ENCODE peak calls at places on chromosomes 7 and 10, in eight cellular contexts. One of them, this sample, is unnamed.
A peak's percentile ranks its signal among the peaks of the same experiment; 100 is the strongest.

GRCh38 chr7:27689045-27689877 is 26.6 kb upstream of the HIBADH start:
- DNase-seq in IMR-90: peak; percentile 31
- DNase-seq in fibroblast of the aortic adventitia: peak; percentile 72
- DNase-seq in type B pancreatic cell: no peak
- DNase-seq in tibial artery: no peak
- DNase-seq in astrocyte of the cerebellum: no peak
- DNase-seq in GM23338: peak; percentile 82
- DNase-seq in omental fat pad: no peak
- DNase-seq in this sample: peak; percentile 73

GRCh38 chr10:61987951-61988379 is 86.5 kb downstream of the ARID5B start:
- DNase-seq in GM23338: no peak
- DNase-seq in astrocyte of the cerebellum: no peak
- DNase-seq in type B pancreatic cell: no peak
- DNase-seq in fibroblast of the aortic adventitia: peak; percentile 48
- DNase-seq in omental fat pad: no peak
- DNase-seq in tibial artery: no peak
- DNase-seq in IMR-90: peak; percentile 29
- DNase-seq in this sample: no peak

GRCh38 chr7:117157121-117157870 is 165.6 kb downstream of the WNT2 start:
- DNase-seq in fibroblast of the aortic adventitia: peak; percentile 99
- DNase-seq in tibial artery: peak; percentile 64
- DNase-seq in omental fat pad: no peak
- DNase-seq in type B pancreatic cell: no peak
- DNase-seq in astrocyte of the cerebellum: peak; percentile 93
- DNase-seq in IMR-90: peak; percentile 87
- DNase-seq in GM23338: no peak
- DNase-seq in this sample: peak; percentile 94

GRCh38 chr7:38374507-38374906 is 101.1 kb upstream of the TARP start:
- DNase-seq in omental fat pad: peak; percentile 69
- DNase-seq in astrocyte of the cerebellum: peak; percentile 24
- DNase-seq in GM23338: peak; percentile 80
- DNase-seq in fibroblast of the aortic adventitia: peak; percentile 48
- DNase-seq in type B pancreatic cell: no peak
- DNase-seq in tibial artery: peak; percentile 58
- DNase-seq in IMR-90: peak; percentile 34
- DNase-seq in this sample: peak; percentile 63

GRCh38 chr7:136919820-136920219 is 51.4 kb downstream of the CHRM2 start:
- DNase-seq in omental fat pad: no peak
- DNase-seq in IMR-90: peak; percentile 57
- DNase-seq in GM23338: no peak
- DNase-seq in tibial artery: no peak
- DNase-seq in fibroblast of the aortic adventitia: no peak
- DNase-seq in type B pancreatic cell: no peak
- DNase-seq in astrocyte of the cerebellum: no peak
- DNase-seq in this sample: no peak

GRCh38 chr7:142939226-142939910 is at the start of gene LLCFC1:
- DNase-seq in tibial artery: no peak
- DNase-seq in type B pancreatic cell: no peak
- DNase-seq in IMR-90: no peak
- DNase-seq in omental fat pad: no peak
- DNase-seq in GM23338: peak; percentile 84
- DNase-seq in astrocyte of the cerebellum: no peak
- DNase-seq in fibroblast of the aortic adventitia: no peak
- DNase-seq in this sample: no peak

GRCh38 chr7:82444220-82445049 is 858 bp upstream of the CACNA2D1 start:
- DNase-seq in type B pancreatic cell: no peak
- DNase-seq in tibial artery: no peak
- DNase-seq in omental fat pad: no peak
- DNase-seq in GM23338: peak; percentile 60
- DNase-seq in fibroblast of the aortic adventitia: no peak
- DNase-seq in IMR-90: no peak
- DNase-seq in astrocyte of the cerebellum: no peak
- DNase-seq in this sample: peak; percentile 10

GRCh38 chr10:4260483-4260882 is 475.5 kb upstream of the KLF6 start:
- DNase-seq in type B pancreatic cell: no peak
- DNase-seq in GM23338: no peak
- DNase-seq in fibroblast of the aortic adventitia: peak; percentile 53
- DNase-seq in tibial artery: no peak
- DNase-seq in IMR-90: peak; percentile 82
- DNase-seq in omental fat pad: no peak
- DNase-seq in astrocyte of the cerebellum: no peak
- DNase-seq in this sample: peak; percentile 69

GRCh38 chr10:104069610-104070009 is 16.1 kb downstream of the COL17A1 start:
- DNase-seq in type B pancreatic cell: no peak
- DNase-seq in tibial artery: no peak
- DNase-seq in GM23338: no peak
- DNase-seq in astrocyte of the cerebellum: no peak
- DNase-seq in IMR-90: no peak
- DNase-seq in fibroblast of the aortic adventitia: no peak
- DNase-seq in omental fat pad: no peak
- DNase-seq in this sample: no peak

GRCh38 chr7:140673063-140673769 is 471 bp downstream of the ADCK2 start:
- DNase-seq in GM23338: peak; percentile 82
- DNase-seq in omental fat pad: no peak
- DNase-seq in fibroblast of the aortic adventitia: no peak
- DNase-seq in IMR-90: no peak
- DNase-seq in astrocyte of the cerebellum: no peak
- DNase-seq in type B pancreatic cell: no peak
- DNase-seq in tibial artery: no peak
- DNase-seq in this sample: no peak
- TF ChIP-seq CTCF in GM23338: no peak
- TF ChIP-seq CTCF in omental fat pad: no peak
- TF ChIP-seq CTCF in fibroblast of the aortic adventitia: no peak
- TF ChIP-seq CTCF in IMR-90: no peak
- TF ChIP-seq CTCF in astrocyte of the cerebellum: no peak
- TF ChIP-seq CTCF in type B pancreatic cell: no peak
- TF ChIP-seq CTCF in tibial artery: no peak
- TF ChIP-seq CTCF in this sample: no peak

DNA sequence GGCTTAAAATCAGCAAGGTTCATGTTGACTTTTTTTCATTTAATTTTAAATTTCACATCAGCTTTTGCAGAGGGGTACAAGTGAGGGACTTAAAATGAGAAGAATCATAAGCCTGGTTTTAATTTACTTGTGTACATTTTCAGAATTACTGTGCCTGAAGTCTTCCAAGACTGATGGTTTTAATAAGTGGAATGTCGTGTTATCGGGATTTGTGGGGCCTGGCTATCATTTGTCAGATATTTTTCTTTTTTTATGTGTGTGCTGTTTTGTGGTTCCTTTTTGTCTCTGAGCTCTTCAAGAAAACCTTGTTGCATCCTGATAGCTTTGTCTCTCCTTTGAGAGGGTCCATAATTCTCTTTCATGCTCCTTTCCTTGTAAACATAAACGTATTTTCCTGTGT is 8.7 kb upstream of the ATRNL1 start:
- DNase-seq in tibial artery: no peak
- DNase-seq in IMR-90: no peak
- DNase-seq in astrocyte of the cerebellum: no peak
- DNase-seq in fibroblast of the aortic adventitia: no peak
- DNase-seq in omental fat pad: no peak
- DNase-seq in GM23338: no peak
- DNase-seq in type B pancreatic cell: no peak
- DNase-seq in this sample: no peak
- TF ChIP-seq CTCF in tibial artery: no peak
- TF ChIP-seq CTCF in IMR-90: no peak
- TF ChIP-seq CTCF in astrocyte of the cerebellum: no peak
- TF ChIP-seq CTCF in fibroblast of the aortic adventitia: no peak
- TF ChIP-seq CTCF in omental fat pad: no peak
- TF ChIP-seq CTCF in GM23338: no peak
- TF ChIP-seq CTCF in type B pancreatic cell: no peak
- TF ChIP-seq CTCF in this sample: no peak

GRCh38 chr10:17233534-17233933 is 5.5 kb downstream of the VIM start:
- DNase-seq in fibroblast of the aortic adventitia: peak; percentile 59
- DNase-seq in astrocyte of the cerebellum: no peak
- DNase-seq in omental fat pad: no peak
- DNase-seq in IMR-90: no peak
- DNase-seq in GM23338: no peak
- DNase-seq in type B pancreatic cell: no peak
- DNase-seq in tibial artery: peak; percentile 38
- DNase-seq in this sample: peak; percentile 63
- TF ChIP-seq CTCF in fibroblast of the aortic adventitia: no peak
- TF ChIP-seq CTCF in astrocyte of the cerebellum: no peak
- TF ChIP-seq CTCF in omental fat pad: no peak
- TF ChIP-seq CTCF in IMR-90: no peak
- TF ChIP-seq CTCF in GM23338: no peak
- TF ChIP-seq CTCF in type B pancreatic cell: no peak
- TF ChIP-seq CTCF in tibial artery: no peak
- TF ChIP-seq CTCF in this sample: no peak

GRCh38 chr10:132036887-132037675 is 28.7 kb upstream of the JAKMIP3 start:
- DNase-seq in GM23338: peak; percentile 76
- DNase-seq in tibial artery: no peak
- DNase-seq in IMR-90: no peak
- DNase-seq in type B pancreatic cell: no peak
- DNase-seq in fibroblast of the aortic adventitia: no peak
- DNase-seq in astrocyte of the cerebellum: no peak
- DNase-seq in omental fat pad: no peak
- DNase-seq in this sample: no peak
- TF ChIP-seq CTCF in GM23338: no peak
- TF ChIP-seq CTCF in tibial artery: no peak
- TF ChIP-seq CTCF in IMR-90: no peak
- TF ChIP-seq CTCF in type B pancreatic cell: no peak
- TF ChIP-seq CTCF in fibroblast of the aortic adventitia: no peak
- TF ChIP-seq CTCF in astrocyte of the cerebellum: no peak
- TF ChIP-seq CTCF in omental fat pad: no peak
- TF ChIP-seq CTCF in this sample: no peak

GRCh38 chr7:78020131-78020873 is 221.7 kb downstream of the PHTF2 start:
- DNase-seq in GM23338: peak; percentile 75
- DNase-seq in type B pancreatic cell: no peak
- DNase-seq in fibroblast of the aortic adventitia: peak; percentile 89
- DNase-seq in IMR-90: peak; percentile 91
- DNase-seq in tibial artery: peak; percentile 66
- DNase-seq in astrocyte of the cerebellum: peak; percentile 76
- DNase-seq in omental fat pad: no peak
- DNase-seq in this sample: peak; percentile 89

GRCh38 chr7:78018541-78019456 is 220.2 kb downstream of the PHTF2 start:
- DNase-seq in tibial artery: peak; percentile 59
- DNase-seq in astrocyte of the cerebellum: no peak
- DNase-seq in type B pancreatic cell: no peak
- DNase-seq in omental fat pad: peak; percentile 41
- DNase-seq in fibroblast of the aortic adventitia: peak; percentile 45
- DNase-seq in IMR-90: peak; percentile 43
- DNase-seq in GM23338: peak; percentile 37
- DNase-seq in this sample: peak; percentile 47

GRCh38 chr7:78017621-78018100 is 219.1 kb downstream of the PHTF2 start:
- DNase-seq in omental fat pad: no peak
- DNase-seq in tibial artery: no peak
- DNase-seq in GM23338: no peak
- DNase-seq in fibroblast of the aortic adventitia: no peak
- DNase-seq in IMR-90: no peak
- DNase-seq in type B pancreatic cell: no peak
- DNase-seq in astrocyte of the cerebellum: no peak
- DNase-seq in this sample: no peak

GRCh38 chr7:78020874-78021249 is 222.3 kb downstream of the PHTF2 start:
- DNase-seq in omental fat pad: no peak
- DNase-seq in IMR-90: no peak
- DNase-seq in fibroblast of the aortic adventitia: no peak
- DNase-seq in tibial artery: no peak
- DNase-seq in astrocyte of the cerebellum: no peak
- DNase-seq in GM23338: no peak
- DNase-seq in type B pancreatic cell: no peak
- DNase-seq in this sample: no peak

DNA sequence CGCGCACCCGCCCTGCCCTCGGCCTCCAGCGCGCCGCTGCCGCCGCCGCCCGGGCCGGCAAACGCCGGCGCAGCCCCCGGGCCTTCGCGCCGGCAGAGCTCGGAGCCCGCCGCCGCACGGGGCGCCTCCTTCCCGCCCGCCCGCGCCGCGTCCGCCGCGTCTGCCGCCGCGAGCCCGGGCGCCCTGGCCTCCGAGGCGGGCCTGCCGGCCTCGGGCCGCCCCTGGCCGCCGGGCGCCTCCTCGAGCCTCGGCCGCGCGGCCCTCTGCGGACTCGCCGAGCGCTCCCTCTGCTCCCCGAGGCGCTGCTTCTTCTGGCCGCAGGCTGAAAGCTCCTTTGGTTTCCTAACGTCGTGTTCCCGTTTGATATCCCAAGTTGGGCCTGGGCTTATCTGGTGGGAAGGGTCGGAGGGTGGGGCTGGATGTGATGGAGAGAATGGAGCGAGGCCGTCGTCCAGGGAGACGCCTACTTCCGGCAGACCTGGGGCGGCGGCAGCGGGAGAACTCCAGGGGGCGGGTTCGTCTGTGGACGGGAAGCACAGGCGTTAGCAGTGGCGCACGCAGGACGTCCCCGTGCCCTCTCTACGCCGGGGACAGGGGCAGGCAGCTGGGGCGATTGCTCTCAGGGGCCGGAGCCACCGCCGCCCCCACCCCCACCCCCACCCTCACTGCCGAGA is 221.0 kb downstream of the PHTF2 start:
- DNase-seq in GM23338: peak; percentile 91
- DNase-seq in IMR-90: peak; percentile 73
- DNase-seq in astrocyte of the cerebellum: peak; percentile 11
- DNase-seq in type B pancreatic cell: peak; percentile 79
- DNase-seq in fibroblast of the aortic adventitia: peak; percentile 78
- DNase-seq in tibial artery: peak; percentile 95
- DNase-seq in omental fat pad: peak; percentile 70
- DNase-seq in this sample: peak; percentile 80
- TF ChIP-seq CTCF in GM23338: no peak
- TF ChIP-seq CTCF in IMR-90: no peak
- TF ChIP-seq CTCF in astrocyte of the cerebellum: no peak
- TF ChIP-seq CTCF in type B pancreatic cell: no peak
- TF ChIP-seq CTCF in fibroblast of the aortic adventitia: no peak
- TF ChIP-seq CTCF in tibial artery: no peak
- TF ChIP-seq CTCF in omental fat pad: no peak
- TF ChIP-seq CTCF in this sample: no peak

This sample was measured in fibroblast of pulmonary artery.